ENCODE peak calls at places on chromosome 3, in seven cellular contexts. One of them, this sample, is unnamed. For H3K36me3, the result is how much of the 10 kb centered on the place peaks cover.

GRCh38 chr3:43288366-43288765 is 2.0 kb downstream of the SNRK start:
- DNase-seq in body of pancreas: no peak
- DNase-seq in tibial nerve: no peak
- DNase-seq in CD8-positive, alpha-beta T cell: no peak
- DNase-seq in OCI-LY7: peak
- DNase-seq in RWPE2: no peak
- DNase-seq in CD8-positive, alpha-beta memory T cell: peak
- DNase-seq in this sample: no peak

GRCh38 chr3:184609861-184610365 is 48.3 kb downstream of the EPHB3 start:
- DNase-seq in body of pancreas: no peak
- DNase-seq in OCI-LY7: no peak
- DNase-seq in CD8-positive, alpha-beta T cell: no peak
- DNase-seq in RWPE2: no peak
- DNase-seq in tibial nerve: no peak
- DNase-seq in CD8-positive, alpha-beta memory T cell: no peak
- DNase-seq in this sample: no peak

GRCh38 chr3:105537371-105538075 is 170.8 kb downstream of the ALCAM start:
- DNase-seq in RWPE2: no peak
- DNase-seq in tibial nerve: no peak
- DNase-seq in OCI-LY7: no peak
- DNase-seq in body of pancreas: no peak
- DNase-seq in CD8-positive, alpha-beta T cell: no peak
- DNase-seq in CD8-positive, alpha-beta memory T cell: no peak
- DNase-seq in this sample: no peak

GRCh38 chr3:128845695-128846491 is 33.5 kb upstream of the ACAD9 start:
- DNase-seq in body of pancreas: peak
- DNase-seq in tibial nerve: peak
- DNase-seq in CD8-positive, alpha-beta memory T cell: peak
- DNase-seq in CD8-positive, alpha-beta T cell: peak
- DNase-seq in OCI-LY7: peak
- DNase-seq in RWPE2: no peak
- DNase-seq in this sample: peak

GRCh38 chr3:51398595-51399310 is 7.7 kb downstream of the RBM15B start:
- DNase-seq in CD8-positive, alpha-beta memory T cell: no peak
- DNase-seq in CD8-positive, alpha-beta T cell: no peak
- DNase-seq in tibial nerve: no peak
- DNase-seq in body of pancreas: no peak
- DNase-seq in RWPE2: no peak
- DNase-seq in OCI-LY7: no peak
- DNase-seq in this sample: no peak

GRCh38 chr3:48930590-48930989 is 11.9 kb downstream of the ARIH2 start:
- DNase-seq in CD8-positive, alpha-beta memory T cell: no peak
- DNase-seq in tibial nerve: no peak
- DNase-seq in RWPE2: no peak
- DNase-seq in body of pancreas: no peak
- DNase-seq in OCI-LY7: no peak
- DNase-seq in CD8-positive, alpha-beta T cell: no peak
- DNase-seq in this sample: no peak

GRCh38 chr3:133927543-133928066 is 31.9 kb upstream of the RAB6B start:
- DNase-seq in CD8-positive, alpha-beta memory T cell: peak
- DNase-seq in tibial nerve: no peak
- DNase-seq in RWPE2: no peak
- DNase-seq in CD8-positive, alpha-beta T cell: peak
- DNase-seq in OCI-LY7: peak
- DNase-seq in body of pancreas: peak
- DNase-seq in this sample: peak

GRCh38 chr3:9111349-9112265 is 137.8 kb downstream of the SRGAP3 start:
- DNase-seq in RWPE2: no peak
- DNase-seq in CD8-positive, alpha-beta T cell: no peak
- DNase-seq in body of pancreas: no peak
- DNase-seq in OCI-LY7: peak
- DNase-seq in tibial nerve: no peak
- DNase-seq in CD8-positive, alpha-beta memory T cell: no peak
- DNase-seq in this sample: peak

GRCh38 chr3:15636028-15636709 is 34.6 kb downstream of the BTD start:
- DNase-seq in RWPE2: no peak
- DNase-seq in CD8-positive, alpha-beta T cell: no peak
- DNase-seq in tibial nerve: peak
- DNase-seq in CD8-positive, alpha-beta memory T cell: no peak
- DNase-seq in body of pancreas: no peak
- DNase-seq in OCI-LY7: peak
- DNase-seq in this sample: peak

GRCh38 chr3:58173670-58174472 is 36.9 kb downstream of the DNASE1L3 start:
- DNase-seq in OCI-LY7: peak
- DNase-seq in tibial nerve: no peak
- DNase-seq in body of pancreas: peak
- DNase-seq in CD8-positive, alpha-beta T cell: peak
- DNase-seq in CD8-positive, alpha-beta memory T cell: no peak
- DNase-seq in RWPE2: no peak
- DNase-seq in this sample: peak

GRCh38 chr3:52364322-52364721 is 48.2 kb downstream of the DNAH1 start:
- DNase-seq in CD8-positive, alpha-beta memory T cell: no peak
- DNase-seq in OCI-LY7: no peak
- DNase-seq in body of pancreas: no peak
- DNase-seq in tibial nerve: no peak
- DNase-seq in CD8-positive, alpha-beta T cell: no peak
- DNase-seq in RWPE2: no peak
- DNase-seq in this sample: no peak

GRCh38 chr3:126487151-126487771 is 11.6 kb upstream of the ZXDC start:
- DNase-seq in CD8-positive, alpha-beta memory T cell: no peak
- DNase-seq in tibial nerve: no peak
- DNase-seq in OCI-LY7: peak
- DNase-seq in body of pancreas: no peak
- DNase-seq in CD8-positive, alpha-beta T cell: no peak
- DNase-seq in RWPE2: no peak
- DNase-seq in this sample: peak

GRCh38 chr3:35744419-35744818 is 105.1 kb downstream of the ARPP21 start:
- DNase-seq in CD8-positive, alpha-beta T cell: no peak
- DNase-seq in RWPE2: no peak
- DNase-seq in tibial nerve: no peak
- DNase-seq in CD8-positive, alpha-beta memory T cell: no peak
- DNase-seq in body of pancreas: no peak
- DNase-seq in OCI-LY7: no peak
- DNase-seq in this sample: no peak

GRCh38 chr3:127735767-127736693 is 63.3 kb downstream of the ABTB1 start:
- DNase-seq in CD8-positive, alpha-beta T cell: no peak
- DNase-seq in OCI-LY7: peak
- DNase-seq in RWPE2: peak
- DNase-seq in CD8-positive, alpha-beta memory T cell: no peak
- DNase-seq in tibial nerve: peak
- DNase-seq in body of pancreas: peak
- DNase-seq in this sample: no peak

GRCh38 chr3:197376735-197377555 is 78.5 kb upstream of the DLG1 start:
- DNase-seq in CD8-positive, alpha-beta memory T cell: no peak
- DNase-seq in body of pancreas: no peak
- DNase-seq in OCI-LY7: no peak
- DNase-seq in RWPE2: no peak
- DNase-seq in CD8-positive, alpha-beta T cell: no peak
- DNase-seq in tibial nerve: no peak
- DNase-seq in this sample: no peak

GRCh38 chr3:11532865-11533490 is 110.7 kb downstream of the VGLL4 start:
- DNase-seq in body of pancreas: no peak
- DNase-seq in tibial nerve: no peak
- DNase-seq in CD8-positive, alpha-beta memory T cell: no peak
- DNase-seq in CD8-positive, alpha-beta T cell: no peak
- DNase-seq in OCI-LY7: no peak
- DNase-seq in RWPE2: no peak
- DNase-seq in this sample: no peak

GRCh38 chr3:127822166-127822835 is at the start of gene MGLL:
- DNase-seq in CD8-positive, alpha-beta T cell: no peak
- DNase-seq in OCI-LY7: no peak
- DNase-seq in RWPE2: no peak
- DNase-seq in tibial nerve: no peak
- DNase-seq in CD8-positive, alpha-beta memory T cell: no peak
- DNase-seq in body of pancreas: peak
- DNase-seq in this sample: peak

GRCh38 chr3:130843441-130843840 is 50.4 kb upstream of the ATP2C1 start:
- DNase-seq in CD8-positive, alpha-beta memory T cell: no peak
- DNase-seq in OCI-LY7: no peak
- DNase-seq in RWPE2: no peak
- DNase-seq in CD8-positive, alpha-beta T cell: no peak
- DNase-seq in body of pancreas: no peak
- DNase-seq in tibial nerve: no peak
- DNase-seq in this sample: peak

GRCh38 chr3:39154323-39155021 is 1.1 kb upstream of the CSRNP1 start:
- DNase-seq in OCI-LY7: no peak
- DNase-seq in CD8-positive, alpha-beta T cell: no peak
- DNase-seq in RWPE2: no peak
- DNase-seq in body of pancreas: peak
- DNase-seq in tibial nerve: no peak
- DNase-seq in CD8-positive, alpha-beta memory T cell: no peak
- DNase-seq in this sample: no peak

GRCh38 chr3:136678981-136679380 is 73.2 kb downstream of the STAG1 start:
- DNase-seq in RWPE2: no peak
- DNase-seq in CD8-positive, alpha-beta memory T cell: no peak
- DNase-seq in tibial nerve: no peak
- DNase-seq in OCI-LY7: no peak
- DNase-seq in CD8-positive, alpha-beta T cell: no peak
- DNase-seq in body of pancreas: no peak
- DNase-seq in this sample: no peak

GRCh38 chr3:105915524-105915923 is 46.7 kb upstream of the CBLB start:
- DNase-seq in CD8-positive, alpha-beta memory T cell: no peak
- DNase-seq in body of pancreas: no peak
- DNase-seq in OCI-LY7: no peak
- DNase-seq in RWPE2: no peak
- DNase-seq in CD8-positive, alpha-beta T cell: no peak
- DNase-seq in tibial nerve: no peak
- DNase-seq in this sample: no peak

GRCh38 chr3:12758025-12758830 is 831 bp downstream of the TMEM40 start:
- DNase-seq in RWPE2: no peak
- DNase-seq in CD8-positive, alpha-beta memory T cell: no peak
- DNase-seq in CD8-positive, alpha-beta T cell: no peak
- DNase-seq in OCI-LY7: no peak
- DNase-seq in tibial nerve: peak
- DNase-seq in body of pancreas: peak
- DNase-seq in this sample: peak

GRCh38 chr3:45387171-45387570 is 1.2 kb upstream of the LARS2 start:
- DNase-seq in CD8-positive, alpha-beta T cell: no peak
- DNase-seq in RWPE2: no peak
- DNase-seq in CD8-positive, alpha-beta memory T cell: no peak
- DNase-seq in OCI-LY7: no peak
- DNase-seq in tibial nerve: no peak
- DNase-seq in body of pancreas: no peak
- DNase-seq in this sample: no peak

GRCh38 chr3:45387636-45388348 is 584 bp upstream of the LARS2 start:
- DNase-seq in RWPE2: no peak
- DNase-seq in tibial nerve: no peak
- DNase-seq in CD8-positive, alpha-beta memory T cell: no peak
- DNase-seq in CD8-positive, alpha-beta T cell: no peak
- DNase-seq in OCI-LY7: no peak
- DNase-seq in body of pancreas: no peak
- DNase-seq in this sample: no peak
- H3K4me3 ChIP-seq in RWPE2: peak
- H3K4me3 ChIP-seq in tibial nerve: peak
- H3K4me3 ChIP-seq in CD8-positive, alpha-beta memory T cell: peak
- H3K4me3 ChIP-seq in CD8-positive, alpha-beta T cell: peak
- H3K4me3 ChIP-seq in OCI-LY7: peak
- H3K4me3 ChIP-seq in body of pancreas: peak
- H3K4me3 ChIP-seq in this sample: peak

DNA sequence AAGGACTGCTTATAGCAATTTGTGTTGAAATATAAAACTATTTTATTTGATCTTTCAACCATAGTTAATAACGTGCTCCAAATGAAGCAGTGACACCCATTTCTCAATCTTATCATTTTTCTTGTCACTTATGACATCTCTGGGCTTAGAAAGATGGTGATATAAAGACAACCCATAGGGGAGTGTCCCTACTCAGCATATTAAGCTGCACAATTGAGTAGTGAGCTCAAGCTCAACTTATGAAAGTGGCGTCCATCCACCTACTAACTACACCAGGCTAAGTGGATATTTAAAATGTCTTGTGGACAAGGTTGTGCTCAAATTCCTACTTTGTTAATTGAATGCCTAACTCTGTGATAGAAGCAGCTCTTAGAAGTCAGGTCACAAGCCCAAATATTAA is 46.7 kb downstream of the SLC9C1 start:
- DNase-seq in CD8-positive, alpha-beta T cell: no peak
- DNase-seq in CD8-positive, alpha-beta memory T cell: no peak
- DNase-seq in body of pancreas: no peak
- DNase-seq in tibial nerve: no peak
- DNase-seq in OCI-LY7: peak
- DNase-seq in RWPE2: no peak
- DNase-seq in this sample: no peak
- H3K36me3 ChIP-seq in CD8-positive, alpha-beta T cell: under half
- H3K36me3 ChIP-seq in CD8-positive, alpha-beta memory T cell: under half
- H3K36me3 ChIP-seq in body of pancreas: under half
- H3K36me3 ChIP-seq in tibial nerve: under half
- H3K36me3 ChIP-seq in OCI-LY7: under half
- H3K36me3 ChIP-seq in RWPE2: under half
- H3K36me3 ChIP-seq in this sample: under half

DNA sequence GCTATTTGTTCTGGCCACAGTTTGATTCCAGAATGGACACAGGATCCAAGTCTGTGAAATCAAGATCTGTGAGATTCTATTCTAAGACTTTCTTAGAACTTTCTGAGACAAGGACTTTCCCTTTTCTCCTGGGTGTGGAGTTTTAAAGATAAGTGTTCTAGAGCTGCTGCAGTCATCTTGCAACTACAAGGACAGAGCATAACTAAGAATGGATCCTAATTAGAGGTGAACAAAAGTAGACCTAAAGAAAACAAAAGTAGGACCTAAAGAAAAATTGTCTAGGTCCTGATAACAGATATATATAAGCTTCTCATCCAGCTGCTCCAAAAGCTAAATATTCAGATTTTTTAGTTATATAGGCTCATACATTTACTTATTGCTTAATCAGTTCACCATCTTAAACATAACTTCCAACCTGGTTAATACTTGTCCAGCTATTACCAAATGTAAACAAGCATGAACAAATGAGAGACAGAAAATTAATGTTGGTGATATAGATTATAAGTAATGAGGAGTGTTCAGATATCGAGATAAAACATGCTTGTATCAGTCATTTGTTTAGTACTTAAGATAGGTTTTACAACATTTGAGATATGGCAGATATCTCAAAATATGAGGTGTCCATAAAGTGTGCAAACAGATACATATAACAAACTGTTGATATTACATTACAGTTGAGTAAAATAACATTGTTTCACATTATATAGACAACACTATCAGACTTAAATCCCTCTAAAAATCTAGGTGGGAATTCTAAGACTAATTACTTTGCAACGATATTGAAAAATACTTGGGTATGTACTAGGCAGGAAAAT is 75.1 kb downstream of the CD200 start:
- DNase-seq in RWPE2: no peak
- DNase-seq in OCI-LY7: no peak
- DNase-seq in CD8-positive, alpha-beta memory T cell: no peak
- DNase-seq in CD8-positive, alpha-beta T cell: no peak
- DNase-seq in body of pancreas: no peak
- DNase-seq in tibial nerve: no peak
- DNase-seq in this sample: no peak
- H3K4me3 ChIP-seq in RWPE2: no peak
- H3K4me3 ChIP-seq in OCI-LY7: no peak
- H3K4me3 ChIP-seq in CD8-positive, alpha-beta memory T cell: no peak
- H3K4me3 ChIP-seq in CD8-positive, alpha-beta T cell: no peak
- H3K4me3 ChIP-seq in body of pancreas: no peak
- H3K4me3 ChIP-seq in tibial nerve: no peak
- H3K4me3 ChIP-seq in this sample: no peak

DNA sequence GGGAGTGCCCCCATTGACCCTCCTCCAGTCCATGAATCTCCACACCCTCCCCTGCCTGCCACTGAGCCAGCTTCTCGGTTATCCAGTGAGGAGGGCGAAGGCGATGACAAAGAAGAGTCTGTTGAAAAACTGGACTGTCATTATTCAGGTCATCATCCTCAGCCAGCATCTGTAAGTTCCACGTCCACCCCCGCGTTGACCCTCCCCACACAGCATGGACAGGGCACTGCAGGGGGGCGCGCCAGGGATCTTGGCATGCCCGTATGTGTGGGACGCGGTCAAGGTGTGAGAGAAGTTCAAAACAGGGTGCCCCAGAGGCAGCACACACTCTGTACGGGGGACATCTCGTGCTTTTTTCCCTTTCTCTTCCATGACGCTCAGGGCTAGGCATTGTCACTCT is 33.1 kb downstream of the PSMD6 start:
- DNase-seq in body of pancreas: no peak
- DNase-seq in tibial nerve: no peak
- DNase-seq in CD8-positive, alpha-beta T cell: no peak
- DNase-seq in OCI-LY7: no peak
- DNase-seq in CD8-positive, alpha-beta memory T cell: no peak
- DNase-seq in RWPE2: no peak
- DNase-seq in this sample: no peak
- H3K36me3 ChIP-seq in body of pancreas: under half
- H3K36me3 ChIP-seq in tibial nerve: under half
- H3K36me3 ChIP-seq in CD8-positive, alpha-beta T cell: half or more
- H3K36me3 ChIP-seq in OCI-LY7: half or more
- H3K36me3 ChIP-seq in CD8-positive, alpha-beta memory T cell: half or more
- H3K36me3 ChIP-seq in RWPE2: half or more
- H3K36me3 ChIP-seq in this sample: under half

This sample was measured in heart right ventricle.